ENCODE peak calls at places on chromosomes 1 and 21, in ten cellular contexts. One of them, this sample, is unnamed.

GRCh38 chr21:38619865-38620513 is 121.7 kb upstream of the ERG start:
- DNase-seq in NT2/D1: no peak
- DNase-seq in adrenal gland: no peak
- DNase-seq in tibial artery: peak; percentile 76
- DNase-seq in PC-9: no peak
- DNase-seq in MG63: peak; percentile 85
- DNase-seq in left ventricle myocardium inferior: peak; percentile 64
- DNase-seq in upper lobe of right lung: no peak
- DNase-seq in small intestine: no peak
- DNase-seq in heart right ventricle: peak; percentile 50
- DNase-seq in this sample: no peak

GRCh38 chr1:45974541-45975269 is 157.7 kb downstream of the PIK3R3 start:
- DNase-seq in small intestine: peak; percentile 77
- DNase-seq in MG63: no peak
- DNase-seq in adrenal gland: no peak
- DNase-seq in heart right ventricle: no peak
- DNase-seq in PC-9: no peak
- DNase-seq in NT2/D1: no peak
- DNase-seq in upper lobe of right lung: no peak
- DNase-seq in tibial artery: no peak
- DNase-seq in left ventricle myocardium inferior: no peak
- DNase-seq in this sample: no peak

GRCh38 chr1:56572334-56573050 is 6.9 kb downstream of the PLPP3 start:
- DNase-seq in upper lobe of right lung: no peak
- DNase-seq in adrenal gland: no peak
- DNase-seq in MG63: no peak
- DNase-seq in small intestine: peak; percentile 63
- DNase-seq in tibial artery: no peak
- DNase-seq in heart right ventricle: no peak
- DNase-seq in NT2/D1: no peak
- DNase-seq in PC-9: peak; percentile 60
- DNase-seq in left ventricle myocardium inferior: no peak
- DNase-seq in this sample: no peak

GRCh38 chr1:182450087-182450486 is at the start of gene RGSL1:
- DNase-seq in MG63: no peak
- DNase-seq in upper lobe of right lung: no peak
- DNase-seq in PC-9: no peak
- DNase-seq in heart right ventricle: no peak
- DNase-seq in NT2/D1: no peak
- DNase-seq in left ventricle myocardium inferior: no peak
- DNase-seq in tibial artery: no peak
- DNase-seq in adrenal gland: no peak
- DNase-seq in small intestine: no peak
- DNase-seq in this sample: no peak

GRCh38 chr1:47224676-47225399 is 7.2 kb downstream of the TAL1 start:
- DNase-seq in MG63: no peak
- DNase-seq in adrenal gland: no peak
- DNase-seq in left ventricle myocardium inferior: no peak
- DNase-seq in NT2/D1: no peak
- DNase-seq in upper lobe of right lung: no peak
- DNase-seq in tibial artery: no peak
- DNase-seq in small intestine: no peak
- DNase-seq in heart right ventricle: no peak
- DNase-seq in PC-9: no peak
- DNase-seq in this sample: no peak

GRCh38 chr1:221230605-221231004 is 351.4 kb downstream of the HLX start:
- DNase-seq in upper lobe of right lung: no peak
- DNase-seq in small intestine: no peak
- DNase-seq in PC-9: peak; percentile 70
- DNase-seq in NT2/D1: no peak
- DNase-seq in MG63: peak; percentile 73
- DNase-seq in tibial artery: no peak
- DNase-seq in adrenal gland: no peak
- DNase-seq in left ventricle myocardium inferior: no peak
- DNase-seq in heart right ventricle: no peak
- DNase-seq in this sample: no peak

GRCh38 chr1:245488346-245489110 is 333.7 kb downstream of the KIF26B start:
- DNase-seq in left ventricle myocardium inferior: no peak
- DNase-seq in NT2/D1: no peak
- DNase-seq in tibial artery: no peak
- DNase-seq in upper lobe of right lung: no peak
- DNase-seq in heart right ventricle: no peak
- DNase-seq in adrenal gland: no peak
- DNase-seq in MG63: no peak
- DNase-seq in PC-9: no peak
- DNase-seq in small intestine: no peak
- DNase-seq in this sample: no peak

GRCh38 chr1:119554188-119554587 is 47.2 kb downstream of the HSD3B1 start:
- DNase-seq in heart right ventricle: no peak
- DNase-seq in NT2/D1: no peak
- DNase-seq in small intestine: no peak
- DNase-seq in PC-9: peak; percentile 68
- DNase-seq in MG63: peak; percentile 72
- DNase-seq in tibial artery: no peak
- DNase-seq in adrenal gland: peak; percentile 41
- DNase-seq in upper lobe of right lung: no peak
- DNase-seq in left ventricle myocardium inferior: no peak
- DNase-seq in this sample: no peak

GRCh38 chr1:211035821-211036380 is 98.0 kb downstream of the KCNH1 start:
- DNase-seq in tibial artery: no peak
- DNase-seq in PC-9: no peak
- DNase-seq in NT2/D1: no peak
- DNase-seq in heart right ventricle: no peak
- DNase-seq in left ventricle myocardium inferior: no peak
- DNase-seq in adrenal gland: no peak
- DNase-seq in small intestine: no peak
- DNase-seq in MG63: no peak
- DNase-seq in upper lobe of right lung: no peak
- DNase-seq in this sample: no peak

GRCh38 chr1:24562625-24563024 is 6.7 kb downstream of the NCMAP start:
- DNase-seq in MG63: no peak
- DNase-seq in heart right ventricle: no peak
- DNase-seq in adrenal gland: no peak
- DNase-seq in small intestine: peak; percentile 61
- DNase-seq in PC-9: peak; percentile 39
- DNase-seq in tibial artery: peak; percentile 34
- DNase-seq in NT2/D1: no peak
- DNase-seq in left ventricle myocardium inferior: no peak
- DNase-seq in upper lobe of right lung: peak; percentile 42
- DNase-seq in this sample: no peak

GRCh38 chr1:94250341-94250740 is 13.0 kb upstream of the ARHGAP29 start:
- DNase-seq in PC-9: peak; percentile 100
- DNase-seq in tibial artery: no peak
- DNase-seq in MG63: no peak
- DNase-seq in left ventricle myocardium inferior: no peak
- DNase-seq in small intestine: peak; percentile 5
- DNase-seq in NT2/D1: no peak
- DNase-seq in upper lobe of right lung: no peak
- DNase-seq in heart right ventricle: no peak
- DNase-seq in adrenal gland: no peak
- DNase-seq in this sample: no peak

GRCh38 chr1:175200626-175201025 is 8.1 kb upstream of the KIAA0040 start:
- DNase-seq in MG63: no peak
- DNase-seq in small intestine: no peak
- DNase-seq in tibial artery: no peak
- DNase-seq in PC-9: no peak
- DNase-seq in heart right ventricle: no peak
- DNase-seq in upper lobe of right lung: no peak
- DNase-seq in adrenal gland: no peak
- DNase-seq in NT2/D1: no peak
- DNase-seq in left ventricle myocardium inferior: peak; percentile 36
- DNase-seq in this sample: no peak

DNA sequence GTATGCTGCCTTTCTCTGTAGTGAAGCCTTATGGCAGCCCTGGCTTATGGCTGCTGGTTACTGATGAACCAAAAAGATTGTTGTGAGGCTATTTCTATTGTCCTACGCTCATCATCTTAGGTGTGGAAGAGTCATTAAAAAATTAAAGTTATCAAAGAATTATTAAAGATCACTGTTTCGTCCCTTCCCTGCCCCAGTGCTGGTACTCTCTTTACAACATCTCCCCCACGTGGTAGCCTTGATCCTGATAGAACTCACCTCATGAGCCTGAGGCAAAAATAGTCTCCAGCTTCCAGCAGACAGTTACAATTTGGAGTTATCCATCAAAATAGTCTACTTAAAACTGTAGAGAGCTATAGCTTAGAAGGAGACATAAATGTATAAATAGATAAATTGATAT is 201.5 kb downstream of the S1PR1 start:
- DNase-seq in upper lobe of right lung: no peak
- DNase-seq in NT2/D1: no peak
- DNase-seq in left ventricle myocardium inferior: no peak
- DNase-seq in small intestine: no peak
- DNase-seq in adrenal gland: no peak
- DNase-seq in heart right ventricle: no peak
- DNase-seq in PC-9: peak; percentile 29
- DNase-seq in MG63: no peak
- DNase-seq in tibial artery: no peak
- DNase-seq in this sample: no peak
- H3K9me3 ChIP-seq in upper lobe of right lung: no peaks in the 10 kb centered on the region
- H3K9me3 ChIP-seq in NT2/D1: no peaks in the 10 kb centered on the region
- H3K9me3 ChIP-seq in left ventricle myocardium inferior: no peaks in the 10 kb centered on the region
- H3K9me3 ChIP-seq in small intestine: no peaks in the 10 kb centered on the region
- H3K9me3 ChIP-seq in adrenal gland: no peaks in the 10 kb centered on the region
- H3K9me3 ChIP-seq in heart right ventricle: no peaks in the 10 kb centered on the region
- H3K9me3 ChIP-seq in PC-9: no peaks in the 10 kb centered on the region
- H3K9me3 ChIP-seq in MG63: no peaks in the 10 kb centered on the region
- H3K9me3 ChIP-seq in tibial artery: no peaks in the 10 kb centered on the region
- H3K9me3 ChIP-seq in this sample: no peaks in the 10 kb centered on the region

GRCh38 chr1:38780133-38780532 is 79.4 kb downstream of the RRAGC start:
- DNase-seq in heart right ventricle: no peak
- DNase-seq in adrenal gland: no peak
- DNase-seq in tibial artery: no peak
- DNase-seq in upper lobe of right lung: no peak
- DNase-seq in left ventricle myocardium inferior: no peak
- DNase-seq in PC-9: no peak
- DNase-seq in small intestine: no peak
- DNase-seq in MG63: no peak
- DNase-seq in NT2/D1: no peak
- DNase-seq in this sample: no peak
- H3K27me3 ChIP-seq in heart right ventricle: peaks cover 74% of the 10 kb centered on the region
- H3K27me3 ChIP-seq in adrenal gland: peaks cover 47% of the 10 kb centered on the region
- H3K27me3 ChIP-seq in tibial artery: peaks cover 64% of the 10 kb centered on the region
- H3K27me3 ChIP-seq in upper lobe of right lung: peaks cover 52% of the 10 kb centered on the region
- H3K27me3 ChIP-seq in left ventricle myocardium inferior: peaks cover 97% of the 10 kb centered on the region
- H3K27me3 ChIP-seq in PC-9: peaks cover 97% of the 10 kb centered on the region
- H3K27me3 ChIP-seq in small intestine: no peaks in the 10 kb centered on the region
- H3K27me3 ChIP-seq in MG63: peaks cover 22% of the 10 kb centered on the region
- H3K27me3 ChIP-seq in NT2/D1: peaks cover 12% of the 10 kb centered on the region
- H3K27me3 ChIP-seq in this sample: no peaks in the 10 kb centered on the region

GRCh38 chr1:42817976-42818375 is 779 bp upstream of the SVBP start:
- DNase-seq in NT2/D1: no peak
- DNase-seq in left ventricle myocardium inferior: no peak
- DNase-seq in PC-9: no peak
- DNase-seq in upper lobe of right lung: no peak
- DNase-seq in small intestine: no peak
- DNase-seq in heart right ventricle: no peak
- DNase-seq in tibial artery: no peak
- DNase-seq in adrenal gland: no peak
- DNase-seq in MG63: no peak
- DNase-seq in this sample: no peak
- H3K4me3 ChIP-seq in NT2/D1: no peak overlapping the region
- H3K4me3 ChIP-seq in left ventricle myocardium inferior: peak overlapping the region; percentile 71
- H3K4me3 ChIP-seq in PC-9: peak overlapping the region; percentile 100
- H3K4me3 ChIP-seq in upper lobe of right lung: peak overlapping the region; percentile 76
- H3K4me3 ChIP-seq in small intestine: no peak overlapping the region
- H3K4me3 ChIP-seq in heart right ventricle: peak overlapping the region; percentile 75
- H3K4me3 ChIP-seq in tibial artery: peak overlapping the region; percentile 62
- H3K4me3 ChIP-seq in adrenal gland: peak overlapping the region; percentile 95
- H3K4me3 ChIP-seq in MG63: peak overlapping the region; percentile 71
- H3K4me3 ChIP-seq in this sample: no peak overlapping the region

DNA sequence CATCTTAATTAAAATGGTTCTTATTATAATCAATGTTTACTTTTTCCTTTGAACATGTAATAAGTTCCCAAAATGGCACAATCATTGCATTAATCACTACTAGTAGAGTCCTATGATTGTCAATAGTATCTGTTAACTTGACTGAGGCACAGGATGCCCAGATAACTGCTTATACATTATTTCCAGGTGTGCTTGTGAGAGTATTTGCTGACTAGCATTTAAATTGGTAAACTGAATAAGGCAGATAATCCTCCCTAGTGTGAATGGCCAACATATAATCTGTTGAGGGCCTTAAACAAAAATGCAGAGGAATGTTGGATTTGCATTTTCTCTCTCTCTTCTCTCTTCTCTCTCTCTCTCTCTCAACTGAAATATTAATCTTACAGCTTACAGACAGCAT is 999.3 kb upstream of the TMPRSS15 start:
- DNase-seq in heart right ventricle: no peak
- DNase-seq in small intestine: no peak
- DNase-seq in tibial artery: no peak
- DNase-seq in MG63: no peak
- DNase-seq in PC-9: no peak
- DNase-seq in NT2/D1: no peak
- DNase-seq in adrenal gland: no peak
- DNase-seq in left ventricle myocardium inferior: no peak
- DNase-seq in upper lobe of right lung: no peak
- DNase-seq in this sample: no peak
- H3K9me3 ChIP-seq in heart right ventricle: no peaks in the 10 kb centered on the region
- H3K9me3 ChIP-seq in small intestine: no peaks in the 10 kb centered on the region
- H3K9me3 ChIP-seq in tibial artery: no peaks in the 10 kb centered on the region
- H3K9me3 ChIP-seq in MG63: no peaks in the 10 kb centered on the region
- H3K9me3 ChIP-seq in PC-9: no peaks in the 10 kb centered on the region
- H3K9me3 ChIP-seq in NT2/D1: no peaks in the 10 kb centered on the region
- H3K9me3 ChIP-seq in adrenal gland: no peaks in the 10 kb centered on the region
- H3K9me3 ChIP-seq in left ventricle myocardium inferior: no peaks in the 10 kb centered on the region
- H3K9me3 ChIP-seq in upper lobe of right lung: no peaks in the 10 kb centered on the region
- H3K9me3 ChIP-seq in this sample: no peaks in the 10 kb centered on the region

This sample was measured in naive thymus-derived CD4-positive, alpha-beta T cell.